ENCODE peak calls at places on chromosomes 13 and 19, in four cellular contexts. I, J, Z and K are unnamed samples.

GRCh38 chr13:46170687-46171086 is 11.3 kb downstream of the LCP1 start:
- DNase-seq in I (no peak), J (peak), Z (no peak), K (no peak)

GRCh38 chr13:71017607-71018006 is 849.4 kb downstream of the DACH1 start:
- DNase-seq in I (no peak), J (no peak), Z (no peak), K (no peak)

GRCh38 chr13:31431722-31432137 is 232.0 kb downstream of the B3GLCT start:
- DNase-seq in I (peak), J (peak), Z (no peak), K (peak)

GRCh38 chr13:99421271-99421670 is 80.0 kb upstream of the TM9SF2 start:
- DNase-seq in I (no peak), J (no peak), Z (no peak), K (no peak)

GRCh38 chr19:45913874-45914830 is at the start of gene NANOS2:
- DNase-seq in I (peak), J (peak), Z (no peak), K (peak)

GRCh38 chr13:34064456-34065205 is 246.7 kb downstream of the RFC3 start:
- DNase-seq in I (no peak), J (no peak), Z (no peak), K (no peak)

GRCh38 chr13:52850396-52851152 is 2.1 kb upstream of the PCDH8 start:
- DNase-seq in I (no peak), J (peak), Z (no peak), K (peak)

GRCh38 chr13:20132052-20132634 is 28.7 kb downstream of the GJA3 start:
- DNase-seq in I (no peak), J (no peak), Z (no peak), K (no peak)

GRCh38 chr19:39195755-39196154 is 1.0 kb upstream of the NCCRP1 start:
- DNase-seq in I (no peak), J (no peak), Z (no peak), K (no peak)

GRCh38 chr13:112245959-112246358 is 130.2 kb upstream of the SPACA7 start:
- DNase-seq in I (no peak), J (no peak), Z (no peak), K (no peak)

GRCh38 chr19:5691205-5691929 is 1.3 kb downstream of the RPL36 start:
- DNase-seq in I (peak), J (no peak), Z (no peak), K (no peak)

GRCh38 chr13:80476953-80477352 is 136.0 kb upstream of the SPRY2 start:
- DNase-seq in I (no peak), J (no peak), Z (no peak), K (no peak)

GRCh38 chr13:97911311-97912138 is 42.0 kb upstream of the IPO5 start:
- DNase-seq in I (peak), J (peak), Z (no peak), K (peak)

GRCh38 chr13:37076818-37077217 is 17.3 kb upstream of the SUPT20H start:
- DNase-seq in I (no peak), J (no peak), Z (no peak), K (no peak)

GRCh38 chr13:53150568-53150967 is 122.0 kb downstream of the OLFM4 start:
- DNase-seq in I (no peak), J (no peak), Z (no peak), K (no peak)

GRCh38 chr19:10010247-10010691 is at the start of gene COL5A3:
- DNase-seq in I (peak), J (no peak), Z (no peak), K (no peak)

GRCh38 chr19:3548594-3548993 is 8.8 kb downstream of the MFSD12 start:
- DNase-seq in I (no peak), J (no peak), Z (no peak), K (no peak)

GRCh38 chr13:39809466-39809865 is 154.0 kb downstream of the COG6 start:
- DNase-seq in I (no peak), J (no peak), Z (no peak), K (no peak)

GRCh38 chr13:80048802-80049201 is 292.1 kb downstream of the SPRY2 start:
- DNase-seq in I (peak), J (no peak), Z (peak), K (peak)

GRCh38 chr13:45310341-45311138 is 30.4 kb downstream of the TPT1 start:
- DNase-seq in I (no peak), J (no peak), Z (no peak), K (no peak)

GRCh38 chr19:58059003-58059671 is at the start of gene ZNF135:
- DNase-seq in I (no peak), J (no peak), Z (no peak), K (no peak)

GRCh38 chr13:100534911-100535310 is 53.7 kb downstream of the GGACT start:
- DNase-seq in I (no peak), J (no peak), Z (no peak), K (no peak)

GRCh38 chr19:31574251-31574973 is 225.2 kb upstream of the TSHZ3 start:
- DNase-seq in I (no peak), J (no peak), Z (no peak), K (no peak)

GRCh38 chr19:13839193-13839937 is 37.6 kb upstream of the NANOS3 start:
- DNase-seq in I (peak), J (no peak), Z (peak), K (no peak)

GRCh38 chr19:13692096-13692495 is 72.2 kb upstream of the MRI1 start:
- DNase-seq in I (no peak), J (no peak), Z (no peak), K (no peak)

GRCh38 chr19:14775855-14776254 is 2.5 kb downstream of the ADGRE2 start:
- DNase-seq in I (peak), J (no peak), Z (no peak), K (no peak)

GRCh38 chr13:37968555-37968954 is 99.0 kb upstream of the TRPC4 start:
- DNase-seq in I (no peak), J (no peak), Z (no peak), K (no peak)

GRCh38 chr13:95269756-95270155 is 31.5 kb downstream of the ABCC4 start:
- DNase-seq in I (no peak), J (no peak), Z (no peak), K (no peak)

GRCh38 chr19:14979498-14980255 is at the start of gene SLC1A6:
- DNase-seq in I (no peak), J (no peak), Z (no peak), K (peak)

GRCh38 chr13:100089633-100090032 is 740 bp downstream of the PCCA start:
- DNase-seq in I (no peak), J (no peak), Z (no peak), K (no peak)

GRCh38 chr13:79782541-79783216 is 301.7 kb downstream of the NDFIP2 start:
- DNase-seq in I (no peak), J (peak), Z (no peak), K (no peak)

GRCh38 chr13:113629814-113630213 is 28.2 kb downstream of the ATP4B start:
- DNase-seq in I (no peak), J (no peak), Z (no peak), K (no peak)

GRCh38 chr13:113628291-113629270 is 29.4 kb downstream of the ATP4B start:
- DNase-seq in I (no peak), J (no peak), Z (no peak), K (no peak)

GRCh38 chr13:113631341-113632095 is 26.5 kb downstream of the ATP4B start:
- DNase-seq in I (no peak), J (no peak), Z (no peak), K (no peak)

GRCh38 chr13:113630804-113631203 is 27.2 kb downstream of the ATP4B start:
- DNase-seq in I (no peak), J (no peak), Z (no peak), K (no peak)

GRCh38 chr13:113630296-113630695 is 27.7 kb downstream of the ATP4B start:
- DNase-seq in I (no peak), J (no peak), Z (no peak), K (no peak)
- TF ChIP-seq FOXM1 in I (no peak), J (no peak), Z (no peak), K (no peak)

GRCh38 chr19:49506575-49507105 is 5.8 kb upstream of the FCGRT start:
- DNase-seq in I (peak), J (peak), Z (no peak), K (peak)
- TF ChIP-seq BHLHE40 in I (no peak), J (no peak), Z (no peak), K (no peak)

GRCh38 chr19:47694466-47695273 is 18.6 kb upstream of the EHD2 start:
- DNase-seq in I (no peak), J (no peak), Z (no peak), K (no peak)

GRCh38 chr19:47696635-47697034 is 16.6 kb upstream of the EHD2 start:
- DNase-seq in I (no peak), J (no peak), Z (no peak), K (no peak)

GRCh38 chr19:47693489-47693888 is 19.7 kb upstream of the EHD2 start:
- DNase-seq in I (no peak), J (no peak), Z (no peak), K (no peak)

GRCh38 chr19:47693903-47694302 is 19.3 kb upstream of the EHD2 start:
- DNase-seq in I (no peak), J (no peak), Z (no peak), K (no peak)

GRCh38 chr19:47695533-47696262 is 17.5 kb upstream of the EHD2 start:
- DNase-seq in I (no peak), J (no peak), Z (no peak), K (no peak)
- TF ChIP-seq FOXM1 in I (no peak), J (no peak), Z (no peak), K (no peak)

DNA sequence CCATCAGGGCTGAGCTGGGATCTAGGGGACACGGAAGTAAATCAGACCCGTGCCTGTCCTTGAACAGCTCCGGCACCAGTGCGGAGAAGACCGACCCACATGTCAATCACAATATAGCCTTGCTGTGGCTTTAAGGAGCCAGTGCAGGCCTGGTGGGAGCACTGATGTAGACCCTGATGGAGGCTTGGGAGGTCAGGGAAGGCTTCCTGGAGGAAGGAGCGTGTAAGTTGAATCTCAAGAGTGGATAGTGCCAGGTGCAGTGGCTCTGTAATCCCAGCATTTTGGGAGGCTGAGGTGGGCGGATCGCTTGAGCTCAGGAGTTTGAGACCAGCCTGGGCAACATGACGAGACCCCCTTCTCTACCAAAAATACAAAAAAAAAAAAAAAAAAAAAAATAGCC is 10.8 kb upstream of the CACNG8 start:
- DNase-seq in I (no peak), J (no peak), Z (no peak), K (no peak)
- TF ChIP-seq BHLHE40 in I (no peak), J (no peak), Z (no peak), K (no peak)

DNA sequence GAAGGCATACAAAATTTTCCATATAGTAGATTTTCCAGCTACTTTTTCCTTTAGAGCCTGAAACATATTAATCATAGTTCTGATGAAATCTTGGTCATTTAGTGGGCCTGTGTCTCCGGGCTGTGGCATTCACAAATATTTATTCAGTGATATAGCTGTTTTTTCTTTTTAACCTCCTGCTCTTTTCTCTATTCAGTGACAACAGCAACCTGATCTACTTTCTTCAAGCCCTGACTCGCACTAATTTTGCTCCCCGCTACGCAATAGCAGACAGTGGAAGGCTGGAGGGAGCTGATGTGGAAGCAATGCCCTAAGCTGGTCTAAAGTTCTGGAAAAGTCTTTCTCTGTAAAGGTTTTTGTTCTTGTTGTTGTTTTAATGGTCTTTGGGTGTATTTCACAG is 289.7 kb downstream of the SLITRK6 start:
- DNase-seq in I (no peak), J (no peak), Z (no peak), K (no peak)
- TF ChIP-seq FOXM1 in I (no peak), J (no peak), Z (no peak), K (no peak)

DNA sequence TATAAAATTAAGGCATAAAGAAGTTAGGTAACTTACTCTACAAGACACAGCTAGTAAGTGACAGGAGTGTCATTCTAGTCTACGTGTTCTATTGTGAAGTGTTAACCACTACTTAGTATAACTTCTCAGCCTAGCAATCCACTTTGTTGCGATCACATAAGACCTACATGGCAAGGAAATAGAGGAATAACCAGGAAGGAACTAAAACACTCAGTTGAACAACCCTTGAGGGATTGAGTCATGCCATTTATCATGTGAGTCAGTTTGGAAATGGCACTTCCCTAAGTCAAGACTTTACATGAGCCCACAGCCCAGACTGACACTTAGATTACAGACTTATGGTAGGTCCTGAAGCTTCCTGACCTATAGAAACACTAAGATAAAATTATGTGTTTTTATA is 279.5 kb upstream of the PCDH20 start:
- DNase-seq in I (no peak), J (no peak), Z (no peak), K (no peak)
- TF ChIP-seq BHLHE40 in I (no peak), J (no peak), Z (no peak), K (no peak)

DNA sequence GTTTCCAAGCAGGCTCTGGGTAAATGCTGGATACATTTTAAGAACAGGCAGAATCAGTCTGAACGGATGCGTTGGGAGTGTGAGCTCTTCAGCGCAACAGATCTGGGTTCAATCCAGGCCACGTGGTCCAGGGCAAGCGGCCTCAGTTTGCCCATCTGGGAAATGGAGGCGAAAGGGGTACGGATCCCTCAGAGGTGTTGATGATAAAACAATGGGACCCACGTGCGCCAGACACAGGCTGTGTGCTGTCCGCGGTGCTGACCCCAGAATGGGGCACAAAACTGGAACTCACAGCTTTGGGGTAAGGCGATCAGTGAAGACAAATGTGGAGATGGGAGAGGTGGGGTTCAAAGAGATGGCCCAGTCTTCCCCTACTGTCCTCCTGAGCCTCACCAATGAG is 13.1 kb upstream of the PDE4C start:
- DNase-seq in I (peak), J (no peak), Z (no peak), K (no peak)
- TF ChIP-seq FOXM1 in I (no peak), J (no peak), Z (no peak), K (no peak)

GRCh38 chr13:106105153-106105552 is 430.3 kb downstream of the EFNB2 start:
- DNase-seq in I (no peak), J (no peak), Z (no peak), K (no peak)
- TF ChIP-seq BHLHE40 in I (no peak), J (no peak), Z (no peak), K (no peak)